ENCODE peak calls at places on chromosomes 7 and 10, in six cellular contexts. One of them, this sample, is unnamed.

GRCh38 chr7:36810476-36810875 is 86.2 kb upstream of the AOAH start:
- DNase-seq in HepG2: no peak
- DNase-seq in esophagus muscularis mucosa: peak; percentile 31
- DNase-seq in stomach: no peak
- DNase-seq in GM23338: no peak
- DNase-seq in HCT116: no peak
- DNase-seq in this sample: no peak

GRCh38 chr7:102432476-102433318 is 678 bp upstream of the ORAI2 start:
- DNase-seq in GM23338: no peak
- DNase-seq in HepG2: no peak
- DNase-seq in stomach: no peak
- DNase-seq in esophagus muscularis mucosa: no peak
- DNase-seq in HCT116: no peak
- DNase-seq in this sample: no peak

GRCh38 chr10:52111151-52111891 is 202.8 kb upstream of the DKK1 start:
- DNase-seq in HepG2: no peak
- DNase-seq in stomach: no peak
- DNase-seq in HCT116: no peak
- DNase-seq in GM23338: no peak
- DNase-seq in esophagus muscularis mucosa: no peak
- DNase-seq in this sample: no peak

GRCh38 chr10:34565934-34566333 is 249.2 kb downstream of the PARD3 start:
- DNase-seq in stomach: no peak
- DNase-seq in GM23338: peak; percentile 30
- DNase-seq in HepG2: no peak
- DNase-seq in esophagus muscularis mucosa: no peak
- DNase-seq in HCT116: no peak
- DNase-seq in this sample: no peak

GRCh38 chr10:125134483-125134848 is 25.9 kb downstream of the CTBP2 start:
- DNase-seq in GM23338: no peak
- DNase-seq in HepG2: no peak
- DNase-seq in stomach: no peak
- DNase-seq in esophagus muscularis mucosa: no peak
- DNase-seq in HCT116: no peak
- DNase-seq in this sample: no peak

GRCh38 chr7:70762697-70763096 is 369.2 kb upstream of the GALNT17 start:
- DNase-seq in GM23338: no peak
- DNase-seq in HepG2: no peak
- DNase-seq in HCT116: no peak
- DNase-seq in esophagus muscularis mucosa: no peak
- DNase-seq in stomach: no peak
- DNase-seq in this sample: no peak

GRCh38 chr7:44965937-44966730 is 12.7 kb downstream of the MYO1G start:
- DNase-seq in esophagus muscularis mucosa: no peak
- DNase-seq in HepG2: no peak
- DNase-seq in GM23338: no peak
- DNase-seq in stomach: no peak
- DNase-seq in HCT116: no peak
- DNase-seq in this sample: no peak

GRCh38 chr10:50336140-50336539 is 84.8 kb upstream of the ASAH2 start:
- DNase-seq in GM23338: no peak
- DNase-seq in stomach: no peak
- DNase-seq in esophagus muscularis mucosa: no peak
- DNase-seq in HepG2: no peak
- DNase-seq in HCT116: no peak
- DNase-seq in this sample: no peak

GRCh38 chr7:149194799-149195179 is 557 bp upstream of the ZNF282 start:
- DNase-seq in esophagus muscularis mucosa: no peak
- DNase-seq in HepG2: no peak
- DNase-seq in GM23338: peak; percentile 27
- DNase-seq in stomach: no peak
- DNase-seq in HCT116: no peak
- DNase-seq in this sample: no peak

GRCh38 chr10:105149371-105149871 is 508.3 kb downstream of the SORCS3 start:
- DNase-seq in HepG2: no peak
- DNase-seq in HCT116: no peak
- DNase-seq in GM23338: no peak
- DNase-seq in stomach: no peak
- DNase-seq in esophagus muscularis mucosa: no peak
- DNase-seq in this sample: no peak

GRCh38 chr7:23469150-23469960 is 936 bp downstream of the IGF2BP3 start:
- DNase-seq in esophagus muscularis mucosa: peak; percentile 60
- DNase-seq in HCT116: no peak
- DNase-seq in stomach: no peak
- DNase-seq in GM23338: no peak
- DNase-seq in HepG2: no peak
- DNase-seq in this sample: no peak

GRCh38 chr10:132057191-132057681 is 8.5 kb upstream of the JAKMIP3 start:
- DNase-seq in HCT116: no peak
- DNase-seq in GM23338: no peak
- DNase-seq in esophagus muscularis mucosa: no peak
- DNase-seq in HepG2: no peak
- DNase-seq in stomach: no peak
- DNase-seq in this sample: no peak

GRCh38 chr7:603152-603941 is 83.7 kb upstream of the PDGFA start:
- DNase-seq in GM23338: no peak
- DNase-seq in HCT116: no peak
- DNase-seq in stomach: no peak
- DNase-seq in HepG2: no peak
- DNase-seq in esophagus muscularis mucosa: no peak
- DNase-seq in this sample: no peak

GRCh38 chr7:4169505-4169904 is 512.6 kb upstream of the FOXK1 start:
- DNase-seq in stomach: no peak
- DNase-seq in HCT116: peak; percentile 2
- DNase-seq in esophagus muscularis mucosa: no peak
- DNase-seq in GM23338: no peak
- DNase-seq in HepG2: no peak
- DNase-seq in this sample: no peak

GRCh38 chr10:11887381-11888227 is 64.4 kb downstream of the PROSER2 start:
- DNase-seq in esophagus muscularis mucosa: no peak
- DNase-seq in HepG2: no peak
- DNase-seq in HCT116: no peak
- DNase-seq in GM23338: no peak
- DNase-seq in stomach: no peak
- DNase-seq in this sample: no peak

GRCh38 chr10:17835688-17836087 is 26.5 kb downstream of the MRC1 start:
- DNase-seq in esophagus muscularis mucosa: no peak
- DNase-seq in HCT116: peak; percentile 72
- DNase-seq in stomach: no peak
- DNase-seq in GM23338: peak; percentile 15
- DNase-seq in HepG2: no peak
- DNase-seq in this sample: no peak

GRCh38 chr7:130210181-130210935 is 2.7 kb downstream of the SSMEM1 start:
- DNase-seq in stomach: no peak
- DNase-seq in esophagus muscularis mucosa: no peak
- DNase-seq in HCT116: no peak
- DNase-seq in GM23338: no peak
- DNase-seq in HepG2: peak; percentile 13
- DNase-seq in this sample: no peak

GRCh38 chr7:128067983-128068382 is 36.7 kb upstream of the LRRC4 start:
- DNase-seq in HCT116: no peak
- DNase-seq in GM23338: no peak
- DNase-seq in stomach: no peak
- DNase-seq in HepG2: no peak
- DNase-seq in esophagus muscularis mucosa: no peak
- DNase-seq in this sample: no peak

GRCh38 chr7:49852619-49853462 is 79.4 kb downstream of the VWC2 start:
- DNase-seq in stomach: no peak
- DNase-seq in esophagus muscularis mucosa: no peak
- DNase-seq in HCT116: peak; percentile 13
- DNase-seq in GM23338: peak; percentile 89
- DNase-seq in HepG2: peak; percentile 39
- DNase-seq in this sample: peak; percentile 47

GRCh38 chr10:26857991-26858706 is 2.6 kb downstream of the ABI1 start:
- DNase-seq in GM23338: peak; percentile 33
- DNase-seq in esophagus muscularis mucosa: no peak
- DNase-seq in HCT116: no peak
- DNase-seq in HepG2: no peak
- DNase-seq in stomach: no peak
- DNase-seq in this sample: no peak

GRCh38 chr10:124266468-124267230 is 152.1 kb downstream of the OAT start:
- DNase-seq in HepG2: no peak
- DNase-seq in GM23338: no peak
- DNase-seq in stomach: no peak
- DNase-seq in esophagus muscularis mucosa: no peak
- DNase-seq in HCT116: no peak
- DNase-seq in this sample: no peak

GRCh38 chr10:59175538-59176240 is 754 bp upstream of the PHYHIPL start:
- DNase-seq in HCT116: no peak
- DNase-seq in GM23338: peak; percentile 27
- DNase-seq in stomach: no peak
- DNase-seq in esophagus muscularis mucosa: no peak
- DNase-seq in HepG2: peak; percentile 40
- DNase-seq in this sample: peak; percentile 8

GRCh38 chr7:138564365-138564764 is 104.3 kb downstream of the TRIM24 start:
- DNase-seq in GM23338: no peak
- DNase-seq in stomach: peak; percentile 52
- DNase-seq in HepG2: peak; percentile 51
- DNase-seq in HCT116: no peak
- DNase-seq in esophagus muscularis mucosa: no peak
- DNase-seq in this sample: peak; percentile 44

DNA sequence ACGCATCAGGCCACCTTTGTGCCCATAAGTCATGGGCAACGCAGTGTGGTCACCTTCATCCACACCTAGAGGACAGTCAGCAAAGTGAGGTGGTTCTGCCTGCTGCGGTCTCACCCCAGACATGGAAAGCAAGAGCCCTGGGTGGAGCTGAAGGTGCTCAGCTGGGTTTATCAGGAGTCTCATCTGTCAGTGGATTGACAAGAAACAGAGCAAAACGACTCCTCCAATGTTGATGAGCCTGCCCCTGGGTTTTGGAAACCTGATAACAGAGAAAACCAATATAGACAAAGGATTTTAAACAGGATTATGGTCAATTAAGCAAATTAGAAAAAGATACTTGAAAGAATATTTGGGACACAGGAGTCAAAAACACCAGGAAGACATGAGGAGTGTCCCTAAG is 229.3 kb upstream of the PRSS58 start:
- DNase-seq in HepG2: no peak
- DNase-seq in HCT116: no peak
- DNase-seq in stomach: no peak
- DNase-seq in esophagus muscularis mucosa: no peak
- DNase-seq in GM23338: no peak
- DNase-seq in this sample: no peak
- H3K4me3 ChIP-seq in HepG2: no peak overlapping the region
- H3K4me3 ChIP-seq in HCT116: no peak overlapping the region
- H3K4me3 ChIP-seq in stomach: no peak overlapping the region
- H3K4me3 ChIP-seq in esophagus muscularis mucosa: no peak overlapping the region
- H3K4me3 ChIP-seq in GM23338: no peak overlapping the region
- H3K4me3 ChIP-seq in this sample: no peak overlapping the region

GRCh38 chr10:69409968-69410367 is 6.8 kb downstream of the TACR2 start:
- DNase-seq in esophagus muscularis mucosa: no peak
- DNase-seq in HepG2: no peak
- DNase-seq in GM23338: no peak
- DNase-seq in HCT116: no peak
- DNase-seq in stomach: no peak
- DNase-seq in this sample: no peak

GRCh38 chr10:69413221-69413865 is 3.4 kb downstream of the TACR2 start:
- DNase-seq in esophagus muscularis mucosa: peak; percentile 95
- DNase-seq in HepG2: peak; percentile 41
- DNase-seq in stomach: peak; percentile 66
- DNase-seq in GM23338: peak; percentile 95
- DNase-seq in HCT116: peak; percentile 34
- DNase-seq in this sample: peak; percentile 54

GRCh38 chr10:69412232-69412631 is 4.5 kb downstream of the TACR2 start:
- DNase-seq in HepG2: no peak
- DNase-seq in esophagus muscularis mucosa: no peak
- DNase-seq in GM23338: no peak
- DNase-seq in HCT116: no peak
- DNase-seq in stomach: no peak
- DNase-seq in this sample: no peak

GRCh38 chr10:69410487-69410886 is 6.2 kb downstream of the TACR2 start:
- DNase-seq in esophagus muscularis mucosa: no peak
- DNase-seq in GM23338: no peak
- DNase-seq in stomach: no peak
- DNase-seq in HepG2: no peak
- DNase-seq in HCT116: no peak
- DNase-seq in this sample: no peak

GRCh38 chr10:69411476-69411875 is 5.2 kb downstream of the TACR2 start:
- DNase-seq in HepG2: no peak
- DNase-seq in stomach: no peak
- DNase-seq in HCT116: no peak
- DNase-seq in esophagus muscularis mucosa: no peak
- DNase-seq in GM23338: no peak
- DNase-seq in this sample: no peak
- TF ChIP-seq POLR2AphosphoS5 in HepG2: no peak
- TF ChIP-seq POLR2AphosphoS5 in stomach: no peak
- TF ChIP-seq POLR2AphosphoS5 in HCT116: no peak
- TF ChIP-seq POLR2AphosphoS5 in esophagus muscularis mucosa: no peak
- TF ChIP-seq POLR2AphosphoS5 in GM23338: no peak
- TF ChIP-seq POLR2AphosphoS5 in this sample: no peak

GRCh38 chr7:2165239-2165609 is 67.5 kb downstream of the MAD1L1 start:
- DNase-seq in HepG2: no peak
- DNase-seq in HCT116: no peak
- DNase-seq in stomach: no peak
- DNase-seq in esophagus muscularis mucosa: no peak
- DNase-seq in GM23338: no peak
- DNase-seq in this sample: no peak
- H3K4me3 ChIP-seq in HepG2: no peak overlapping the region
- H3K4me3 ChIP-seq in HCT116: no peak overlapping the region
- H3K4me3 ChIP-seq in stomach: no peak overlapping the region
- H3K4me3 ChIP-seq in esophagus muscularis mucosa: no peak overlapping the region
- H3K4me3 ChIP-seq in GM23338: no peak overlapping the region
- H3K4me3 ChIP-seq in this sample: no peak overlapping the region

DNA sequence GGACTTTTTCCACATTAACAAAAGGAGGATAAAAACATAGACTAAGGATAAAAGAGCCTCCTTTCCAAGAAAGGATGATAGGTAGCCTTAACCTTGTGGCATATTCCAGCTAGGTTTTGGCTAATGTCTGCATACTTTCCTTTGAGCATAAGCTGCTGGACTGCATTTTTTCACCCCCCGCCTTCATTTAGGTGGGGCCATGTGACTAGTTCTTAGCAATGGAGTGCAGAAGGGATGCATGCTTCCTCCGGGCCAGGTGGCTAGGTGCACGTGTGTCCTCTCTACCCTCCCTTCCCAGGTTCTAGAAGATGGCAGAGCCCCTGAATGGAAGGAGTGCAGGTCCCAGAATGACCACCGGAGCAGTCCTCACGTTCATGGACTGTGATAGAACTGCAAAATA is 59.8 kb downstream of the BPGM start:
- DNase-seq in esophagus muscularis mucosa: no peak
- DNase-seq in HCT116: no peak
- DNase-seq in stomach: no peak
- DNase-seq in GM23338: no peak
- DNase-seq in HepG2: no peak
- DNase-seq in this sample: no peak
- TF ChIP-seq POLR2AphosphoS5 in esophagus muscularis mucosa: no peak
- TF ChIP-seq POLR2AphosphoS5 in HCT116: no peak
- TF ChIP-seq POLR2AphosphoS5 in stomach: no peak
- TF ChIP-seq POLR2AphosphoS5 in GM23338: no peak
- TF ChIP-seq POLR2AphosphoS5 in HepG2: no peak
- TF ChIP-seq POLR2AphosphoS5 in this sample: no peak

This sample was measured in prostate gland.